ENCODE peak calls at places on chromosomes 4 and X, in four cellular contexts. X is GDM1, N is iPS-NIHi11, L is skeletal muscle cell. Z is an unnamed sample.

GRCh38 chr4:15348236-15348635 is 79.6 kb upstream of the C1QTNF7 start:
- DNase-seq in X (no peak), N (no peak), L (no peak), Z (no peak)

GRCh38 chrX:15471016-15471415 is 22.1 kb downstream of the PIR start:
- DNase-seq in X (peak), N (peak), L (no peak), Z (peak)

GRCh38 chrX:120302434-120302833 is 8.8 kb downstream of the TMEM255A start:
- DNase-seq in X (peak), N (peak), L (no peak), Z (no peak)

GRCh38 chrX:6735235-6735634 is 200.3 kb upstream of the VCX3A start:
- DNase-seq in X (no peak), N (no peak), L (no peak), Z (no peak)

GRCh38 chrX:63958134-63958865 is 173.3 kb upstream of the ARHGEF9 start:
- DNase-seq in X (no peak), N (no peak), L (no peak), Z (no peak)

GRCh38 chr4:18882468-18882867 is 860.9 kb upstream of the LCORL start:
- DNase-seq in X (no peak), N (peak), L (peak), Z (no peak)

GRCh38 chr4:103012085-103012484 is 7.4 kb downstream of the SLC9B1 start:
- DNase-seq in X (no peak), N (no peak), L (peak), Z (no peak)

GRCh38 chrX:37993857-37994619 is 12.3 kb upstream of the SYTL5 start:
- DNase-seq in X (peak), N (peak), L (no peak), Z (no peak)

GRCh38 chr4:136749988-136750387 is 782.3 kb downstream of the PCDH18 start:
- DNase-seq in X (no peak), N (no peak), L (no peak), Z (no peak)

GRCh38 chr4:108058685-108059440 is 69.2 kb downstream of the HADH start:
- DNase-seq in X (no peak), N (peak), L (no peak), Z (no peak)

GRCh38 chrX:77749695-77750094 is 36.3 kb downstream of the ATRX start:
- DNase-seq in X (no peak), N (no peak), L (peak), Z (no peak)

GRCh38 chrX:43880439-43880838 is 1.8 kb downstream of the MAOB start:
- DNase-seq in X (no peak), N (no peak), L (no peak), Z (no peak)

GRCh38 chr4:11420327-11420726 is 8.4 kb downstream of the HS3ST1 start:
- DNase-seq in X (no peak), N (no peak), L (no peak), Z (no peak)

GRCh38 chrX:126719208-126719607 is 100.3 kb upstream of the PRR32 start:
- DNase-seq in X (no peak), N (no peak), L (no peak), Z (no peak)

GRCh38 chr4:117085185-117085701 is at the start of gene TRAM1L1:
- DNase-seq in X (peak), N (peak), L (peak), Z (no peak)

GRCh38 chr4:32775049-32775448 is 2054.9 kb downstream of the PCDH7 start:
- DNase-seq in X (peak), N (peak), L (peak), Z (no peak)

GRCh38 chrX:136200466-136200865 is 50.7 kb downstream of the MAP7D3 start:
- DNase-seq in X (no peak), N (peak), L (no peak), Z (no peak)

GRCh38 chrX:19046343-19047215 is 62.7 kb upstream of the PHKA2 start:
- DNase-seq in X (no peak), N (no peak), L (peak), Z (no peak)

GRCh38 chr4:163448541-163449203 is 24.9 kb downstream of the TKTL2 start:
- DNase-seq in X (no peak), N (peak), L (peak), Z (no peak)

GRCh38 chrX:13069771-13070410 is 25.5 kb upstream of the FAM9C start:
- DNase-seq in X (no peak), N (no peak), L (no peak), Z (no peak)

GRCh38 chr4:11293866-11294265 is 134.8 kb downstream of the HS3ST1 start:
- DNase-seq in X (no peak), N (no peak), L (no peak), Z (no peak)

GRCh38 chr4:150229538-150229937 is 151.3 kb downstream of the DCLK2 start:
- DNase-seq in X (no peak), N (no peak), L (no peak), Z (no peak)

GRCh38 chr4:64784125-64784524 is 374.9 kb upstream of the TECRL start:
- DNase-seq in X (no peak), N (no peak), L (peak), Z (no peak)

GRCh38 chr4:8189551-8190466 is 9.3 kb upstream of the SH3TC1 start:
- DNase-seq in X (no peak), N (peak), L (no peak), Z (no peak)

GRCh38 chr4:83013931-83014330 is 3.3 kb upstream of the LIN54 start:
- DNase-seq in X (no peak), N (no peak), L (no peak), Z (no peak)

GRCh38 chr4:105060628-105061027 is 86.0 kb upstream of the TET2 start:
- DNase-seq in X (peak), N (no peak), L (peak), Z (no peak)

GRCh38 chr4:36677122-36677521 is 395.7 kb downstream of the DTHD1 start:
- DNase-seq in X (no peak), N (no peak), L (no peak), Z (no peak)

GRCh38 chr4:144820706-144821105 is 174.8 kb downstream of the HHIP start:
- DNase-seq in X (no peak), N (no peak), L (peak), Z (no peak)

GRCh38 chr4:41212221-41213203 is 1.8 kb downstream of the APBB2 start:
- DNase-seq in X (no peak), N (peak), L (no peak), Z (no peak)

GRCh38 chr4:38082424-38083374 is 122.5 kb downstream of the PTTG2 start:
- DNase-seq in X (peak), N (no peak), L (no peak), Z (no peak)

GRCh38 chrX:76821276-76821675 is 393.8 kb downstream of the MAGEE1 start:
- DNase-seq in X (no peak), N (no peak), L (no peak), Z (no peak)

GRCh38 chr4:105145913-105146285 is 777 bp upstream of the TET2 start:
- DNase-seq in X (no peak), N (peak), L (no peak), Z (no peak)

GRCh38 chr4:153822316-153822715 is 33.4 kb upstream of the SFRP2 start:
- DNase-seq in X (no peak), N (no peak), L (no peak), Z (no peak)

Z was measured in activated naive CD8-positive, alpha-beta T cell treated with anti-CD3 and anti-CD28 coated beads, Interleukin-2, amount 50 U/mL, for 16 hours.